ENCODE peak calls at places on chromosomes 11 and 22, in seven cellular contexts. L, I, R, Y, V, S and J are unnamed samples.

GRCh38 chr22:19463491-19464469 is 15.2 kb downstream of the UFD1 start:
- DNase-seq in Y (no peak), I (no peak), L (no peak), R (no peak), V (peak), S (no peak), J (peak)

GRCh38 chr11:123103326-123103980 is 41.5 kb upstream of the HSPA8 start:
- DNase-seq in I (peak), R (peak), Y (no peak), L (no peak), S (no peak), V (peak), J (peak)

GRCh38 chr11:61041755-61042518 is 60.4 kb upstream of the CD5 start:
- DNase-seq in I (peak), V (no peak), R (peak), Y (no peak), S (peak), L (no peak), J (no peak)

GRCh38 chr11:117822031-117822521 is 2.5 kb downstream of the FXYD2 start:
- DNase-seq in S (peak), V (peak), I (no peak), Y (peak), R (no peak), L (peak), J (no peak)

GRCh38 chr11:111913997-111914396 is 1.5 kb downstream of the HSPB2 start:
- DNase-seq in S (peak), R (no peak), Y (no peak), I (peak), V (peak), L (no peak), J (no peak)

GRCh38 chr22:37472418-37473006 is 13.7 kb downstream of the MFNG start:
- DNase-seq in S (no peak), L (no peak), R (peak), I (peak), Y (peak), V (peak), J (no peak)

GRCh38 chr11:134360050-134360835 is 28.5 kb downstream of the GLB1L2 start:
- DNase-seq in Y (peak), L (no peak), V (peak), S (peak), R (peak), I (peak), J (peak)

GRCh38 chr11:131692961-131693360 is 322.5 kb downstream of the NTM start:
- DNase-seq in Y (no peak), I (no peak), V (no peak), L (no peak), S (no peak), R (no peak), J (no peak)

GRCh38 chr11:94825111-94825880 is 57.1 kb downstream of the AMOTL1 start:
- DNase-seq in L (no peak), V (no peak), R (no peak), Y (no peak), I (no peak), S (no peak), J (no peak)

GRCh38 chr11:121892131-121892681 is 223.8 kb downstream of the BLID start:
- DNase-seq in L (no peak), R (no peak), I (peak), Y (no peak), V (peak), S (no peak), J (no peak)

GRCh38 chr11:10030122-10030490 is 263.9 kb downstream of the SBF2 start:
- DNase-seq in V (peak), S (no peak), R (no peak), I (peak), Y (no peak), L (no peak), J (no peak)

GRCh38 chr11:36069576-36070214 is 125.8 kb downstream of the LDLRAD3 start:
- DNase-seq in V (no peak), I (no peak), Y (no peak), S (no peak), L (no peak), R (no peak), J (no peak)

GRCh38 chr22:42805998-42806481 is 51.0 kb downstream of the ARFGAP3 start:
- DNase-seq in S (no peak), L (peak), R (no peak), I (no peak), Y (no peak), V (no peak), J (no peak)

GRCh38 chr11:82864268-82864667 is 36.0 kb downstream of the PRCP start:
- DNase-seq in Y (peak), L (no peak), I (peak), S (no peak), R (no peak), V (peak), J (peak)

GRCh38 chr11:128862913-128863660 is 4.0 kb downstream of the KCNJ1 start:
- DNase-seq in S (no peak), Y (no peak), I (peak), R (no peak), L (no peak), V (peak), J (peak)

GRCh38 chr11:30585067-30585891 is 874 bp downstream of the MPPED2 start:
- DNase-seq in R (no peak), L (no peak), S (peak), I (no peak), Y (peak), V (peak), J (no peak)

GRCh38 chr11:123180574-123180973 is 14.5 kb downstream of the CLMP start:
- DNase-seq in S (no peak), R (no peak), Y (no peak), V (peak), L (no peak), I (no peak), J (no peak)

GRCh38 chr11:2896047-2896446 is 10.5 kb upstream of the CDKN1C start:
- DNase-seq in I (no peak), R (no peak), V (no peak), S (no peak), Y (no peak), L (no peak), J (no peak)

GRCh38 chr11:126113012-126113411 is 50.3 kb upstream of the CDON start:
- DNase-seq in I (no peak), S (no peak), R (no peak), Y (no peak), V (no peak), L (no peak), J (no peak)

GRCh38 chr11:46738887-46739286 is 19.9 kb downstream of the F2 start:
- DNase-seq in I (no peak), R (no peak), L (no peak), Y (no peak), S (no peak), V (no peak), J (no peak)

GRCh38 chr11:75946531-75947530 is 131.8 kb downstream of the UVRAG start:
- DNase-seq in S (no peak), V (no peak), R (no peak), I (peak), Y (no peak), L (no peak), J (peak)

GRCh38 chr22:33666661-33667619 is 253.3 kb downstream of the LARGE1 start:
- DNase-seq in L (no peak), Y (no peak), I (no peak), R (no peak), S (no peak), V (no peak), J (no peak)

GRCh38 chr22:47678667-47679287 is 916.3 kb downstream of the TBC1D22A start:
- DNase-seq in R (no peak), S (no peak), I (no peak), V (no peak), L (no peak), Y (no peak), J (no peak)

GRCh38 chr11:119839504-119840133 is 110.6 kb upstream of the NECTIN1 start:
- DNase-seq in I (no peak), V (no peak), S (no peak), L (no peak), Y (no peak), R (no peak), J (no peak)

DNA sequence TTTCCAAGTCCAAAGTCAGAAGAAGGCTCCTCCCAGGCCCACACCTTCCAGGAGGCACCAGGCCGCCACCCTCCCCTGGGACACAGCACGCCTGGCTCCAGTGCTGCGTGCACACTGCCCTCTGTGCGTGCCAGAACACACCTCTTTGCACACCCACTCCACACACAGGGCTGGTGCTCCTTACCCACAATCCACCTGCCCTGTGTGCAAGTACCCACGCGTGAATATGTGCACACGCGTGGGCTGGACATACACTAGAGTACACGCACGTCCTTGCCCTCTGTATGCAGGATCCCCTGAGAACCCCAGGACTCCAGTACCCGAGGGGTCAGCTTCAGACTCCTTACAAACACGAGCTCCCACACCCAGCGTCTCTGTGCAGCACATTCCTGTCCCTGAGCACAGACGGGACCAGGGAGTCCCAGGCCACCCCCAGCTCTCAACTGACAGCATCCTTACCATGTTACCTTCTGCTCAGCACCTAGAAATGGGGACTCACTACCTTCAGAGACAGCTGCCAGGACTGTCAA is 2.8 kb downstream of the DUSP8 start:
- DNase-seq in V (no peak), L (no peak), Y (peak), I (no peak), S (no peak), R (no peak), J (no peak)
- H3K4me3 ChIP-seq in V (no peak), L (no peak), Y (no peak), I (no peak), S (no peak), R (no peak), J (no peak)

GRCh38 chr11:73409431-73409830 is 33.2 kb downstream of the RELT start:
- DNase-seq in V (no peak), Y (no peak), L (no peak), I (no peak), R (no peak), S (no peak), J (no peak)

GRCh38 chr11:73410627-73411026 is 34.4 kb downstream of the RELT start:
- DNase-seq in R (no peak), S (no peak), V (no peak), L (no peak), I (no peak), Y (no peak), J (no peak)

GRCh38 chr11:73413246-73413645 is 37.0 kb downstream of the RELT start:
- DNase-seq in V (no peak), Y (no peak), R (no peak), I (no peak), L (no peak), S (no peak), J (no peak)

GRCh38 chr11:73412308-73412707 is 36.1 kb downstream of the RELT start:
- DNase-seq in V (no peak), L (no peak), Y (no peak), R (no peak), S (no peak), I (no peak), J (no peak)

DNA sequence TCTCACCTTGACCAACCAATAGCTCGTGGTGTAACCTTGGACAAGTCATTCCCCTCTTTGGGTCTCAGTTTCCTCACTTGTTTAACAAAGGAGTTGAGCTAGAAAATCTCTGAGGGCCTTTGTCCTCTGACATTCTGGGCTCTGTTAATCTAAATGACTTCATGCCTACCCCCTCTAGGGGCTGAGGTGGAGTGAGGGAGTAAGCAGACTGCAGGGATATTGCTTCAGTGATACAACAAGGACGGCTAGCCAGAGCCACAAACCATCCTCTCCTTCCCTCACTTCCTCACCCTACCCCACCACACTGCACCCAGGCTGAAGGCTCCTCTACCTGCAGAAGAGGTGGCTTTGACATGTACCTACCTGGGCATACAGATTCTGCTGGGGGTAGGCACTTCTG is 34.8 kb downstream of the RELT start:
- DNase-seq in Y (no peak), I (no peak), R (no peak), V (no peak), L (no peak), S (no peak), J (no peak)
- H3K4me3 ChIP-seq in Y (no peak), I (no peak), R (no peak), V (no peak), L (no peak), S (no peak), J (no peak)

DNA sequence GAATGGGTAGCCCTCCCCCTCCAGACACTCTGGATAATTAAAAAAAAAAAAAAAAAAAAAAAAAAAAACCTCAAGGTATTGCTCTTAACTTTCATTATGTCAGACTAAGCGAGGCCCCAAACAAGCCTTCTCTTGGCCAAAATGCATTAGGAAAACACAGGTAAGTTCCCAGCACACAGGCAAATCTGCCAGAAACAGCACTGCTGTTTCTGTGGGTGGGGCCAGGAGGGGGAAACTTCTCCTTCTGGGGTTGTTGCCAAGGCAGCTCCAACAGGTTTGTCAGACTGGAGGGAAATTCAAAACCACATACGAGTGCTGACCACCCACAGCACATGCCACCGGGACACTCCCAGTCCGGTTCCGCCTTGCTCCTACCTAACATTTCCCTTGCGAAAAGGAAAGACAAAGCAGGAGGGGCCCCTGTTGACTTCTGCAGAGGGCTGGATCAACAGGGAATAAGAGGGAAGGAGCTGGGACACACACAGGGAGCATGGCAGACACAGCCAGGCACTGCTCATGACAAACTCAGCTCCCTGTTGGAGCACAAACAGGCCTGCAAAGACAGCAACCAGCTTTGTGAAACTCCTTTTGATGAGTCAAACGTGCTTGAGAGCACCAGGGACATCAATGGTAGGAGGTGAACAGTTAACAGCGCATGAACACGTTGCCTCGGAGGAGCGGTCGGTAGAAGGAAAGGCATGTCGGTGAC is 55.0 kb downstream of the MYH9 start:
- DNase-seq in S (no peak), I (peak), V (no peak), Y (no peak), R (peak), L (no peak), J (peak)
- H3K4me3 ChIP-seq in S (no peak), I (no peak), V (no peak), Y (no peak), R (peak), L (peak), J (no peak)

GRCh38 chr11:100715163-100715792 is 28.2 kb downstream of the ARHGAP42 start:
- DNase-seq in R (no peak), V (no peak), L (no peak), I (no peak), Y (no peak), S (no peak), J (no peak)

GRCh38 chr11:100716848-100717247 is 29.8 kb downstream of the ARHGAP42 start:
- DNase-seq in V (no peak), S (no peak), R (no peak), Y (no peak), L (no peak), I (no peak), J (no peak)

GRCh38 chr11:100719809-100720221 is 32.7 kb downstream of the ARHGAP42 start:
- DNase-seq in V (peak), S (no peak), L (no peak), R (no peak), Y (peak), I (peak), J (peak)

GRCh38 chr11:100719362-100719761 is 32.3 kb downstream of the ARHGAP42 start:
- DNase-seq in Y (no peak), L (no peak), I (peak), S (no peak), R (no peak), V (peak), J (no peak)
- H3K4me3 ChIP-seq in Y (no peak), L (peak), I (no peak), S (no peak), R (no peak), V (peak), J (no peak)